ENCODE peak calls at places on chromosomes 11 and 22, in five cellular contexts. O is progenitor cell of endocrine pancreas, B is AG09319, I is A549, R is coronary artery. T is an unnamed sample.
A peak's percentile ranks its signal among the peaks of the same experiment; 100 is the strongest.

GRCh38 chr11:58286249-58286648 is 18.2 kb upstream of the OR10W1 start:
- DNase-seq in R (no peak), O (no peak), I (peak; percentile 7), B (no peak), T (no peak)

GRCh38 chr22:44595841-44596341 is 97.9 kb upstream of the RTL6 start:
- DNase-seq in O (no peak), R (no peak), B (no peak), I (no peak), T (peak; percentile 79)

GRCh38 chr11:129453293-129453721 is 77.7 kb downstream of the BARX2 start:
- DNase-seq in O (no peak), B (no peak), R (no peak), I (no peak), T (no peak)

GRCh38 chr11:61516675-61517516 is 8.3 kb downstream of the LRRC10B start:
- DNase-seq in R (no peak), O (peak; percentile 72), B (no peak), I (peak; percentile 86), T (peak; percentile 87)

GRCh38 chr11:104916442-104916841 is 18.2 kb upstream of the CASP12 start:
- DNase-seq in R (no peak), I (no peak), B (no peak), O (no peak), T (no peak)

GRCh38 chr11:60913793-60914619 is at the start of gene TMEM109:
- DNase-seq in I (peak; percentile 94), R (peak; percentile 88), B (peak; percentile 57), O (peak; percentile 72), T (peak; percentile 89)

GRCh38 chr11:113319085-113319484 is 4.7 kb downstream of the TTC12 start:
- DNase-seq in I (no peak), R (no peak), O (no peak), B (no peak), T (no peak)

GRCh38 chr22:25167834-25168601 is 31.6 kb upstream of the CRYBB3 start:
- DNase-seq in R (no peak), B (no peak), O (no peak), I (no peak), T (no peak)

GRCh38 chr22:50732681-50733080 is 5.3 kb upstream of the ACR start:
- DNase-seq in I (no peak), O (no peak), B (no peak), R (no peak), T (no peak)

GRCh38 chr11:119414321-119414720 is 8.7 kb downstream of the THY1 start:
- DNase-seq in O (no peak), R (no peak), I (no peak), B (no peak), T (no peak)

GRCh38 chr11:69439651-69440464 is 41.6 kb upstream of the LINC01488 start:
- DNase-seq in O (no peak), I (no peak), R (no peak), B (no peak), T (no peak)

GRCh38 chr11:28342704-28343103 is 234.5 kb downstream of the METTL15 start:
- DNase-seq in B (no peak), R (no peak), I (no peak), O (no peak), T (no peak)

GRCh38 chr11:75305993-75306392 is 45.5 kb downstream of the ARRB1 start:
- DNase-seq in I (no peak), B (no peak), O (no peak), R (no peak), T (no peak)

GRCh38 chr22:28299329-28299728 is 380.3 kb upstream of the PITPNB start:
- DNase-seq in R (no peak), O (no peak), I (no peak), B (no peak), T (no peak)

GRCh38 chr11:28009383-28009782 is 98.6 kb downstream of the KIF18A start:
- DNase-seq in B (peak; percentile 22), R (no peak), O (no peak), I (no peak), T (no peak)

GRCh38 chr11:107259826-107260225 is 197.8 kb downstream of the CWF19L2 start:
- DNase-seq in R (no peak), I (no peak), O (no peak), B (no peak), T (peak; percentile 5)

GRCh38 chr11:32198053-32198452 is 107.2 kb downstream of the RCN1 start:
- DNase-seq in O (no peak), I (no peak), B (no peak), R (no peak), T (no peak)

GRCh38 chr11:64759131-64759721 is 548 bp downstream of the PYGM start:
- DNase-seq in O (no peak), B (no peak), R (peak; percentile 74), I (no peak), T (peak; percentile 79)

GRCh38 chr22:50102946-50103345 is 13.1 kb downstream of the MOV10L1 start:
- DNase-seq in I (peak; percentile 10), B (no peak), R (no peak), O (no peak), T (no peak)

GRCh38 chr22:48758021-48758561 is 1069.6 kb downstream of the BRD1 start:
- DNase-seq in I (no peak), R (peak; percentile 4), B (no peak), O (peak; percentile 7), T (no peak)

GRCh38 chr11:94544832-94545640 is 1.3 kb downstream of the FUT4 start:
- DNase-seq in R (no peak), O (peak; percentile 12), B (no peak), I (no peak), T (no peak)

GRCh38 chr11:110301032-110301431 is 4.6 kb upstream of the RDX start:
- DNase-seq in R (no peak), B (no peak), I (no peak), O (no peak), T (no peak)

GRCh38 chr22:39814899-39815298 is 78.7 kb downstream of the ENTHD1 start:
- DNase-seq in R (no peak), I (no peak), B (no peak), O (no peak), T (no peak)

GRCh38 chr11:61111786-61112517 is 9.7 kb downstream of the CD5 start:
- DNase-seq in O (no peak), B (no peak), I (no peak), R (no peak), T (no peak)

GRCh38 chr11:113730887-113731726 is 25.0 kb upstream of the TMPRSS5 start:
- DNase-seq in B (peak; percentile 4), I (peak; percentile 5), R (no peak), O (no peak), T (peak; percentile 40)

GRCh38 chr11:122242731-122243130 is 126.7 kb upstream of the BLID start:
- DNase-seq in I (no peak), O (no peak), B (no peak), R (no peak), T (no peak)

GRCh38 chr11:114154271-114155047 is 94.9 kb downstream of the ZBTB16 start:
- DNase-seq in I (no peak), B (no peak), R (no peak), O (no peak), T (no peak)

GRCh38 chr11:114316980-114317675 is 20.9 kb downstream of the NNMT start:
- DNase-seq in O (no peak), B (no peak), R (no peak), I (no peak), T (no peak)

GRCh38 chr11:32704261-32704660 is 90.2 kb downstream of the CCDC73 start:
- DNase-seq in R (no peak), O (no peak), I (no peak), B (no peak), T (no peak)

GRCh38 chr22:24564376-24565058 is 8.7 kb downstream of the SNRPD3 start:
- DNase-seq in B (no peak), I (no peak), O (no peak), R (no peak), T (no peak)

GRCh38 chr22:49856766-49857618 is 3.3 kb downstream of the ZBED4 start:
- DNase-seq in R (no peak), O (no peak), I (no peak), B (no peak), T (no peak)

GRCh38 chr11:115610908-115611307 is 106.7 kb upstream of the CADM1 start:
- DNase-seq in B (no peak), O (no peak), I (no peak), R (no peak), T (no peak)

GRCh38 chr11:115608976-115609375 is 104.8 kb upstream of the CADM1 start:
- DNase-seq in B (no peak), I (no peak), R (no peak), O (no peak), T (no peak)

GRCh38 chr11:115606223-115607220 is 102.3 kb upstream of the CADM1 start:
- DNase-seq in I (no peak), R (no peak), O (no peak), B (no peak), T (no peak)

GRCh38 chr11:115607621-115608191 is 103.5 kb upstream of the CADM1 start:
- DNase-seq in I (no peak), R (no peak), O (no peak), B (no peak), T (no peak)

DNA sequence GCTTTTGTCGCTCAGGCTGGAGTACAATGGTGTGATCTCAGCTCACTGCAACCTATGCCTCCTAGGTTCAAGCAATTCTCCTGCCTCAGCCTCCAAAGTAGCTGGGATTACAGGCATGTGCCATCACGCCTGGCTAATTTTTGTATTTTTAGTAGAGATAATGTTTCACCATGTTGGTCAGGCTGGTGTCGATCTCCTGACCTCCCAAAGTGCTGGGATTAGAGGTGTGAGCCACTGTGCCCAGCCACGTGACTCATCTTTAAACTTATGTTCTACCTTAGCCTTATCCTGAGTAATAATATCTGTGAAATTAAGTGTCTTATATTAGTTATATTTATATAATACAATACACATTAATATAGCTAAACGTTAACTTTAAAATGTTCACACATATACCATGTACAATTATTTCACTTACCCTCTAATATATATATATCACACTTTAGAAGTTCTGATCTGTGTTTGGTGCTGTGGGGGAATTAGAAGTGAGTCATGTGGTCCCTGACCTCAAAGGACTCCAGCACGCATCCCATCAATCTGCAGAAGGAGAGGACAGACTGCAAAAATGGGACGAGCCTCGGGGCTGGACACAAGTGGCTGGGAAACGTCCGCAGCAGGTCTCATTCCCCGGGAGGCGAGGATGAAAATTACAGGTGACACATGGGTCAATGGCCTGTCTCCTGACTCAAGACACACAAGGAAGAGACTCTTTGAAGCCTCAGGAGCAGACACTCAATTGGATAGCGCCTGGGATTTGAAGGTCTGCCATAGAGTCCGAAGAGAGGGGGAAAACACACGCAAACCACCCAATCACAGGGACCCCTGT is 101.4 kb upstream of the CADM1 start:
- DNase-seq in R (no peak), B (no peak), O (no peak), I (no peak), T (no peak)
- TF ChIP-seq CTCF in R (no peak), B (no peak), O (no peak), I (no peak), T (no peak)

GRCh38 chr11:46541593-46542371 is 52.0 kb downstream of the AMBRA1 start:
- DNase-seq in O (no peak), B (no peak), R (no peak), I (no peak), T (no peak)
- TF ChIP-seq CTCF in O (no peak), B (no peak), R (no peak), I (no peak), T (no peak)

GRCh38 chr11:45405916-45406670 is 120.0 kb upstream of the SYT13 start:
- DNase-seq in R (no peak), O (no peak), B (no peak), I (no peak), T (no peak)
- TF ChIP-seq CTCF in R (no peak), O (peak; percentile 59), B (peak; percentile 45), I (peak; percentile 43), T (peak; percentile 40)

GRCh38 chr11:73931039-73931645 is 19.7 kb upstream of the DNAJB13 start:
- DNase-seq in O (no peak), I (peak; percentile 49), B (peak; percentile 29), R (no peak), T (peak; percentile 10)
- TF ChIP-seq CTCF in O (peak; percentile 49), I (peak; percentile 72), B (peak; percentile 33), R (no peak), T (peak; percentile 22)

T was measured in nephron progenitor cell.